ENCODE peak calls at places on chromosomes 3 and 15, in ten cellular contexts. W is activated CD8-positive, alpha-beta T cell treated with anti-CD3 and anti-CD28 coated beads, Interleukin-2, amount 10 ng/mL, durations not matched to agents 7 days and 5 days; B is psoas muscle; H is PC-3; X is heart left ventricle; K is activated T-cell treated with anti-CD3 and anti-CD28 coated beads, Interleukin-2, amount 50 U/mL, for 4 hours; T is gastroesophageal sphincter; E is activated B cell treated with CpG ODN at 0.5 μM for 24 hours; O is naive thymus-derived CD8-positive, alpha-beta T cell; L is stimulated activated naive CD8-positive, alpha-beta T cell treated with anti-CD3 and anti-CD28 coated beads, Interleukin-15, amount 100 ng/mL, for 72 hours. N is an unnamed sample.

GRCh38 chr3:49930922-49931321 is 1.3 kb upstream of the MON1A start:
- ATAC-seq in W (no peak), B (no peak), H (peak; percentile 12), X (no peak), K (no peak), T (no peak), E (no peak), O (no peak), L (no peak), N (no peak)

GRCh38 chr3:27680517-27681246 is 41.4 kb downstream of the EOMES start:
- ATAC-seq in W (peak; percentile 33), B (peak; percentile 34), H (peak; percentile 8), X (no peak), K (no peak), T (no peak), E (peak; percentile 6), O (peak; percentile 9), L (no peak), N (peak; percentile 7)

GRCh38 chr15:59074607-59075006 is 30.3 kb upstream of the CCNB2 start:
- ATAC-seq in W (no peak), B (no peak), H (no peak), X (no peak), K (peak; percentile 66), T (no peak), E (no peak), O (no peak), L (peak; percentile 69), N (peak; percentile 79)

GRCh38 chr3:57386307-57386706 is 93.8 kb upstream of the ASB14 start:
- ATAC-seq in W (no peak), B (no peak), H (no peak), X (no peak), K (no peak), T (no peak), E (no peak), O (no peak), L (no peak), N (no peak)

GRCh38 chr3:193910310-193910709 is 225.6 kb upstream of the HES1 start:
- ATAC-seq in W (no peak), B (no peak), H (no peak), X (no peak), K (no peak), T (no peak), E (no peak), O (no peak), L (no peak), N (no peak)

GRCh38 chr15:95162069-95162468 is 930.7 kb downstream of the MCTP2 start:
- ATAC-seq in W (no peak), B (no peak), H (no peak), X (no peak), K (no peak), T (no peak), E (no peak), O (no peak), L (no peak), N (no peak)

GRCh38 chr15:69659454-69660050 is 206.9 kb downstream of the RPLP1 start:
- ATAC-seq in W (no peak), B (no peak), H (peak; percentile 13), X (no peak), K (no peak), T (no peak), E (no peak), O (no peak), L (no peak), N (no peak)

GRCh38 chr3:27044926-27045481 is 324.2 kb downstream of the NEK10 start:
- ATAC-seq in W (no peak), B (no peak), H (no peak), X (no peak), K (no peak), T (no peak), E (no peak), O (no peak), L (no peak), N (no peak)

GRCh38 chr3:94596141-94596540 is 533.3 kb downstream of the NSUN3 start:
- ATAC-seq in W (no peak), B (no peak), H (no peak), X (no peak), K (no peak), T (no peak), E (no peak), O (no peak), L (no peak), N (no peak)

GRCh38 chr3:32759342-32759741 is 58.5 kb upstream of the TRIM71 start:
- ATAC-seq in W (no peak), B (no peak), H (no peak), X (no peak), K (no peak), T (no peak), E (no peak), O (no peak), L (no peak), N (no peak)

GRCh38 chr3:127741246-127741645 is 68.5 kb downstream of the ABTB1 start:
- ATAC-seq in W (no peak), B (no peak), H (no peak), X (no peak), K (no peak), T (no peak), E (no peak), O (no peak), L (no peak), N (no peak)

GRCh38 chr3:143832433-143832832 is 15.8 kb downstream of the SLC9A9 start:
- ATAC-seq in W (no peak), B (peak; percentile 21), H (no peak), X (no peak), K (peak; percentile 51), T (no peak), E (peak; percentile 31), O (no peak), L (peak; percentile 84), N (peak; percentile 76)

GRCh38 chr15:40096094-40096876 is 12.4 kb downstream of the BMF start:
- ATAC-seq in W (no peak), B (no peak), H (no peak), X (no peak), K (peak; percentile 36), T (no peak), E (peak; percentile 18), O (no peak), L (no peak), N (no peak)

GRCh38 chr3:70264122-70264780 is 48.2 kb downstream of the MDFIC2 start:
- ATAC-seq in W (no peak), B (no peak), H (peak; percentile 83), X (no peak), K (no peak), T (no peak), E (no peak), O (no peak), L (no peak), N (no peak)

GRCh38 chr15:66234798-66235197 is 18.8 kb downstream of the MEGF11 start:
- ATAC-seq in W (no peak), B (no peak), H (no peak), X (no peak), K (no peak), T (no peak), E (no peak), O (no peak), L (no peak), N (no peak)

GRCh38 chr3:185502987-185503386 is 4.2 kb upstream of the TMEM41A start:
- ATAC-seq in W (no peak), B (no peak), H (no peak), X (no peak), K (no peak), T (no peak), E (no peak), O (no peak), L (no peak), N (no peak)

GRCh38 chr15:42104095-42104891 is 9.9 kb upstream of the PLA2G4D start:
- ATAC-seq in W (no peak), B (no peak), H (no peak), X (no peak), K (no peak), T (no peak), E (no peak), O (no peak), L (no peak), N (no peak)

GRCh38 chr3:123432832-123433523 is 15.9 kb downstream of the ADCY5 start:
- ATAC-seq in W (no peak), B (no peak), H (no peak), X (peak; percentile 68), K (no peak), T (peak; percentile 68), E (no peak), O (no peak), L (no peak), N (no peak)

GRCh38 chr15:56428821-56429458 is 36.0 kb downstream of the MNS1 start:
- ATAC-seq in W (no peak), B (no peak), H (no peak), X (no peak), K (no peak), T (no peak), E (no peak), O (no peak), L (no peak), N (no peak)